ENCODE peak calls at places on chromosomes 11 and 22, in four cellular contexts. One of them, this sample, is unnamed.

GRCh38 chr11:8503872-8504491 is 90.0 kb downstream of the STK33 start:
- DNase-seq in K562: no peak
- DNase-seq in GM12878: no peak
- DNase-seq in HepG2: peak
- DNase-seq in this sample: no peak

GRCh38 chr11:82898242-82898641 is 2.0 kb downstream of the PRCP start:
- DNase-seq in GM12878: no peak
- DNase-seq in K562: no peak
- DNase-seq in HepG2: no peak
- DNase-seq in this sample: no peak

GRCh38 chr22:43000441-43001175 is 14.3 kb downstream of the PACSIN2 start:
- DNase-seq in HepG2: no peak
- DNase-seq in GM12878: no peak
- DNase-seq in K562: no peak
- DNase-seq in this sample: no peak

GRCh38 chr22:37229012-37229804 is 14.9 kb downstream of the RAC2 start:
- DNase-seq in HepG2: no peak
- DNase-seq in K562: peak
- DNase-seq in GM12878: no peak
- DNase-seq in this sample: no peak

GRCh38 chr22:45896153-45896951 is 80.6 kb downstream of the WNT7B start:
- DNase-seq in K562: no peak
- DNase-seq in HepG2: no peak
- DNase-seq in GM12878: no peak
- DNase-seq in this sample: peak

GRCh38 chr22:42444060-42444904 is 12.1 kb upstream of the NFAM1 start:
- DNase-seq in GM12878: peak
- DNase-seq in HepG2: peak
- DNase-seq in K562: peak
- DNase-seq in this sample: peak

GRCh38 chr22:39299829-39300178 is 19.6 kb downstream of the RPL3 start:
- DNase-seq in K562: no peak
- DNase-seq in HepG2: no peak
- DNase-seq in GM12878: peak
- DNase-seq in this sample: peak

GRCh38 chr11:113994077-113994954 is 19.4 kb downstream of the HTR3A start:
- DNase-seq in GM12878: no peak
- DNase-seq in HepG2: no peak
- DNase-seq in K562: peak
- DNase-seq in this sample: peak

GRCh38 chr11:112734207-112734606 is 227.0 kb upstream of the NCAM1 start:
- DNase-seq in K562: peak
- DNase-seq in HepG2: no peak
- DNase-seq in GM12878: no peak
- DNase-seq in this sample: peak

GRCh38 chr11:35623708-35624168 is 5.5 kb downstream of the FJX1 start:
- DNase-seq in K562: no peak
- DNase-seq in HepG2: no peak
- DNase-seq in GM12878: no peak
- DNase-seq in this sample: no peak

GRCh38 chr22:41092847-41093371 is 517 bp downstream of the EP300 start:
- DNase-seq in K562: no peak
- DNase-seq in GM12878: no peak
- DNase-seq in HepG2: peak
- DNase-seq in this sample: peak

GRCh38 chr11:130427581-130428211 is 713 bp downstream of the ADAMTS8 start:
- DNase-seq in GM12878: no peak
- DNase-seq in K562: no peak
- DNase-seq in HepG2: no peak
- DNase-seq in this sample: peak
- TF ChIP-seq JUNB in GM12878: no peak
- TF ChIP-seq JUNB in K562: no peak
- TF ChIP-seq JUNB in HepG2: no peak
- TF ChIP-seq JUNB in this sample: no peak

GRCh38 chr11:91047882-91048281 is 825.0 kb upstream of the CHORDC1 start:
- DNase-seq in HepG2: no peak
- DNase-seq in GM12878: no peak
- DNase-seq in K562: no peak
- DNase-seq in this sample: peak
- TF ChIP-seq EZH2 in HepG2: no peak
- TF ChIP-seq EZH2 in GM12878: no peak
- TF ChIP-seq EZH2 in K562: no peak
- TF ChIP-seq EZH2 in this sample: no peak

DNA sequence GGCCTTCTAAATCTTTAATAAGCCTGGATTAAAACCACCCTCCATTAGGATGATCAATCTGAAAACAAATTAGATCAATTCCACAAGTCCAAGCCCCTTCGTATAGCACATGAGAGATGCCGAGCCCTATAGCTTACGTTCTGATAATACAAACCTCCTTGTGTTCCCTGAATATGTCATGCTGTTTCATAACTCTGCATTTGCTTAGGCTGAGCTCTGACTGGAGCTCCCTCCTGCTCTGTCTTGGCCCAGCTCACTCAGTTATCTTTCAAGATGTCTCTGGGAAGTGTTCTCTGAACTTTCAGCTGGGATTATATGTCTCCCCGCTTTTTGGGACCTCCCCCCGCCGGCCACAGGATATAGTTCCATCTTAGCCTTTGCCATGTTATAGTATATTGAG is 43.9 kb downstream of the FDX1 start:
- DNase-seq in K562: no peak
- DNase-seq in HepG2: peak
- DNase-seq in GM12878: no peak
- DNase-seq in this sample: peak
- TF ChIP-seq CREB1 in K562: no peak
- TF ChIP-seq CREB1 in HepG2: no peak
- TF ChIP-seq CREB1 in GM12878: no peak
- TF ChIP-seq CREB1 in this sample: no peak

GRCh38 chr22:28123989-28124766 is 205.1 kb upstream of the PITPNB start:
- DNase-seq in K562: no peak
- DNase-seq in GM12878: no peak
- DNase-seq in HepG2: no peak
- DNase-seq in this sample: no peak
- TF ChIP-seq JUNB in K562: no peak
- TF ChIP-seq JUNB in GM12878: no peak
- TF ChIP-seq JUNB in HepG2: no peak
- TF ChIP-seq JUNB in this sample: no peak

GRCh38 chr11:57646221-57646620 is 3.5 kb downstream of the YPEL4 start:
- DNase-seq in HepG2: no peak
- DNase-seq in GM12878: no peak
- DNase-seq in K562: no peak
- DNase-seq in this sample: no peak

GRCh38 chr11:57646756-57647303 is 2.9 kb downstream of the YPEL4 start:
- DNase-seq in K562: no peak
- DNase-seq in GM12878: no peak
- DNase-seq in HepG2: no peak
- DNase-seq in this sample: peak

GRCh38 chr11:57645716-57646085 is 4.0 kb downstream of the YPEL4 start:
- DNase-seq in HepG2: no peak
- DNase-seq in GM12878: no peak
- DNase-seq in K562: no peak
- DNase-seq in this sample: peak

GRCh38 chr11:57647960-57648776 is 1.5 kb downstream of the YPEL4 start:
- DNase-seq in HepG2: no peak
- DNase-seq in GM12878: no peak
- DNase-seq in K562: peak
- DNase-seq in this sample: peak

DNA sequence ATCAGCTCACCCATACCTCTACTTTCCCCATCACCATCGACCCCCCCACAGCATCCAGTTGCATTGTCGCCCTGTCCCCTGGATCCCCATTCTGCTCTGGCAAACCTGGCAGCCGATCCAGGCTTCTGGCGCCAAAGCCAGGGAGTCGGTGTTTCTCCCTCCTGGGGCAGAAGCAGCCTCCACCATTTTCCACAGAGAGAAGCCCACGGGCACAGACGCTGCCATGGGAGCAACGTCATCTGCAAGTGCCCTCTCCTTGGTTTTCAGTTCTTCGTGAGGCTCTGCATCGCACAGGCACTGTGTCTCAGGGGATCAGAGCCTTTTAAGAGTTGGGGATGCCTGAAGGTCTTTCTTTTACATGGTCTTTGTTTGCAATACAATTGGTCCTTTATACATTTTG is 2.3 kb downstream of the YPEL4 start:
- DNase-seq in GM12878: no peak
- DNase-seq in HepG2: no peak
- DNase-seq in K562: no peak
- DNase-seq in this sample: peak
- TF ChIP-seq EZH2 in GM12878: no peak
- TF ChIP-seq EZH2 in HepG2: no peak
- TF ChIP-seq EZH2 in K562: no peak
- TF ChIP-seq EZH2 in this sample: no peak

GRCh38 chr11:10307411-10308207 is 2.7 kb downstream of the ADM start:
- DNase-seq in HepG2: peak
- DNase-seq in K562: peak
- DNase-seq in GM12878: peak
- DNase-seq in this sample: peak
- TF ChIP-seq CREB1 in HepG2: no peak
- TF ChIP-seq CREB1 in K562: no peak
- TF ChIP-seq CREB1 in GM12878: no peak
- TF ChIP-seq CREB1 in this sample: peak

DNA sequence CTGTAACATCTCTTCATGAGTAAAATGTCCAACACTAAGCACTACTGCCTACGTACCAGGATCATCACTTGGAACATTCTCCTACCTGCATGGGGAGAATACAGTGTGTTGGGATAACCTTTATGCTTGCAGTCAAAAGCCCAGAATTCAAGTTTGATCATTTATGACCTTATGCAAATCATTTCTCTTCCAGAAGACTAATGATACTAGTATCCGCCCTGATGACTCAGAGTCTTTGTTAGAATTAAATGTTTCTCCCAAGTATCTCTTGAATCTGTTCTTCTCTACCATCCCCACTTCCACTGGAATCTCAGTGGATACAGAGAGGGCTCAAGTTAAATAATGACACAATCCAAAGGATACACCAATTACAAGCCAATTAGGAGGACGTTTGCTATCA is 12.4 kb downstream of the MAJIN start:
- DNase-seq in GM12878: no peak
- DNase-seq in HepG2: no peak
- DNase-seq in K562: no peak
- DNase-seq in this sample: no peak
- TF ChIP-seq JUNB in GM12878: no peak
- TF ChIP-seq JUNB in HepG2: no peak
- TF ChIP-seq JUNB in K562: no peak
- TF ChIP-seq JUNB in this sample: no peak

DNA sequence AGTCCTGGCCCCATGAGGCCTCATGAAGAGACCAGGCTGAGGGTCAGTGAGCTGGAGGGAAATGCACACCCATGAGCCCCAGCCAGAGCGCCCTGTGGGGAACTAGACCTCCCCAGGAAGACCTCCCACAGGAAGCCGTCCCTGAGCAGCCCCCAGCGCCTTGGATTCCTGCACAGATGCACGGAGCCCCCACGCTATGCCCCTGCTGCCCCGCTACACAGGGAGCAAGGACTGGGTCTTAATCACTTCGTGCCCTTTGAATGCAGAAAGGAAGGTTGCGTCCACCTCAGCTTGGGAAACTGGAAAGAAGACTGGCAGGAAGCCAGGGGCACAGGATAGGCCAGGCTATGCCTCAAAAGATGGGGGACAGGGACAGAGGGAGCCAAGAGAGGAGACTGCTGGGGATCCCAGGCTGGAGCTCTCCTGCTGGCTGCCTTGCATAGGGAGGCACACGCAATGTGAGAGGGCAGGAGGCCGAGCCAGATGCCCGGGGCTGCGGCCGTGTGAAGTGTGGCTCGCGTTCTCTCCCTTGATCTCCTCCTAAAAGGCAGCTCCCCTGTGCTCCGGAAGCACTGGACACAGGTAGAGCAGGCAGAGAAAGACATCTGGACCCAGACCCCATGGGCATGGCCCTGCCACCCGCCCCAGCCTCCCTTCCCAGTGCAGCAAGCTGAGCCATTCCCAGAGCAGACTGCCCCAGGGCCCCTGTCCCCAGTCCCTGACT is 32.8 kb downstream of the MACROD1 start:
- DNase-seq in K562: no peak
- DNase-seq in HepG2: no peak
- DNase-seq in GM12878: no peak
- DNase-seq in this sample: no peak
- TF ChIP-seq EZH2 in K562: no peak
- TF ChIP-seq EZH2 in HepG2: no peak
- TF ChIP-seq EZH2 in GM12878: no peak
- TF ChIP-seq EZH2 in this sample: no peak